ENCODE peak calls at places on chromosomes 13 and 19, in four cellular contexts. One of them, this sample, is unnamed.

GRCh38 chr13:43127103-43127817 is 103.9 kb downstream of the DNAJC15 start:
- DNase-seq in Panc1: no peak
- DNase-seq in colonic mucosa: no peak
- DNase-seq in K562: no peak
- DNase-seq in this sample: no peak

GRCh38 chr19:35513975-35514809 is 743 bp upstream of the DMKN start:
- DNase-seq in colonic mucosa: no peak
- DNase-seq in K562: peak; percentile 34
- DNase-seq in Panc1: no peak
- DNase-seq in this sample: no peak

GRCh38 chr13:35818577-35819165 is 312.5 kb downstream of the DCLK1 start:
- DNase-seq in colonic mucosa: no peak
- DNase-seq in K562: peak; percentile 11
- DNase-seq in Panc1: peak; percentile 2
- DNase-seq in this sample: peak; percentile 13

GRCh38 chr19:8244442-8244841 is 35.3 kb downstream of the CERS4 start:
- DNase-seq in K562: no peak
- DNase-seq in colonic mucosa: no peak
- DNase-seq in Panc1: no peak
- DNase-seq in this sample: no peak

GRCh38 chr13:109162248-109163051 is 533.0 kb downstream of the MYO16 start:
- DNase-seq in K562: no peak
- DNase-seq in Panc1: no peak
- DNase-seq in colonic mucosa: no peak
- DNase-seq in this sample: no peak

GRCh38 chr13:51520524-51520923 is 63.7 kb upstream of the WDFY2 start:
- DNase-seq in Panc1: no peak
- DNase-seq in K562: no peak
- DNase-seq in colonic mucosa: no peak
- DNase-seq in this sample: no peak

GRCh38 chr13:41502676-41503075 is 45.3 kb downstream of the RGCC start:
- DNase-seq in K562: no peak
- DNase-seq in Panc1: no peak
- DNase-seq in colonic mucosa: no peak
- DNase-seq in this sample: no peak

GRCh38 chr19:37654118-37654517 is 1.1 kb downstream of the ZFP30 start:
- DNase-seq in Panc1: peak; percentile 12
- DNase-seq in colonic mucosa: no peak
- DNase-seq in K562: no peak
- DNase-seq in this sample: no peak

GRCh38 chr19:2337329-2337707 is 8.8 kb downstream of the SPPL2B start:
- DNase-seq in K562: no peak
- DNase-seq in Panc1: no peak
- DNase-seq in colonic mucosa: no peak
- DNase-seq in this sample: no peak

GRCh38 chr19:30666301-30666803 is 294.2 kb downstream of the ZNF536 start:
- DNase-seq in K562: peak; percentile 70
- DNase-seq in Panc1: peak; percentile 25
- DNase-seq in colonic mucosa: peak; percentile 41
- DNase-seq in this sample: peak; percentile 32

GRCh38 chr19:47021536-47022139 is 2.0 kb downstream of the NPAS1 start:
- DNase-seq in colonic mucosa: no peak
- DNase-seq in K562: peak; percentile 46
- DNase-seq in Panc1: no peak
- DNase-seq in this sample: no peak

GRCh38 chr13:27403252-27403678 is 21.2 kb upstream of the GTF3A start:
- DNase-seq in Panc1: no peak
- DNase-seq in K562: no peak
- DNase-seq in colonic mucosa: no peak
- DNase-seq in this sample: no peak

GRCh38 chr13:27533155-27533643 is 82.8 kb upstream of the MTIF3 start:
- DNase-seq in Panc1: peak; percentile 20
- DNase-seq in colonic mucosa: peak; percentile 87
- DNase-seq in K562: peak; percentile 52
- DNase-seq in this sample: peak; percentile 80

GRCh38 chr19:46988614-46989230 is 30.9 kb upstream of the NPAS1 start:
- DNase-seq in Panc1: no peak
- DNase-seq in colonic mucosa: no peak
- DNase-seq in K562: no peak
- DNase-seq in this sample: no peak

GRCh38 chr13:99220199-99220931 is 19.7 kb downstream of the UBAC2 start:
- DNase-seq in K562: no peak
- DNase-seq in colonic mucosa: no peak
- DNase-seq in Panc1: no peak
- DNase-seq in this sample: peak; percentile 37

GRCh38 chr13:51912091-51912490 is 50.3 kb downstream of the CCDC70 start:
- DNase-seq in colonic mucosa: no peak
- DNase-seq in K562: no peak
- DNase-seq in Panc1: no peak
- DNase-seq in this sample: peak; percentile 15

GRCh38 chr13:49292742-49293498 is 45.2 kb downstream of the CDADC1 start:
- DNase-seq in Panc1: no peak
- DNase-seq in colonic mucosa: no peak
- DNase-seq in K562: peak; percentile 26
- DNase-seq in this sample: no peak

GRCh38 chr19:1155352-1156304 is 18.4 kb downstream of the SBNO2 start:
- DNase-seq in colonic mucosa: no peak
- DNase-seq in Panc1: no peak
- DNase-seq in K562: no peak
- DNase-seq in this sample: no peak

GRCh38 chr13:63463782-63464610 is 2048.3 kb upstream of the PCDH20 start:
- DNase-seq in Panc1: no peak
- DNase-seq in K562: no peak
- DNase-seq in colonic mucosa: no peak
- DNase-seq in this sample: no peak

GRCh38 chr13:100594255-100594654 is 5.7 kb upstream of the GGACT start:
- DNase-seq in colonic mucosa: no peak
- DNase-seq in Panc1: no peak
- DNase-seq in K562: no peak
- DNase-seq in this sample: no peak

GRCh38 chr19:7873304-7874079 is 698 bp downstream of the PRR36 start:
- DNase-seq in Panc1: no peak
- DNase-seq in K562: no peak
- DNase-seq in colonic mucosa: no peak
- DNase-seq in this sample: no peak

GRCh38 chr13:30581582-30581981 is 36.1 kb upstream of the USPL1 start:
- DNase-seq in colonic mucosa: peak; percentile 24
- DNase-seq in K562: no peak
- DNase-seq in Panc1: no peak
- DNase-seq in this sample: peak; percentile 45

GRCh38 chr13:32001392-32001768 is 30.2 kb upstream of the FRY start:
- DNase-seq in colonic mucosa: no peak
- DNase-seq in Panc1: no peak
- DNase-seq in K562: peak; percentile 10
- DNase-seq in this sample: peak; percentile 68

GRCh38 chr19:2087621-2088100 is 8.5 kb downstream of the MOB3A start:
- DNase-seq in Panc1: no peak
- DNase-seq in K562: no peak
- DNase-seq in colonic mucosa: no peak
- DNase-seq in this sample: no peak

GRCh38 chr13:101795460-101795859 is 343.0 kb downstream of the ITGBL1 start:
- DNase-seq in Panc1: no peak
- DNase-seq in colonic mucosa: no peak
- DNase-seq in K562: no peak
- DNase-seq in this sample: no peak

GRCh38 chr13:101417501-101417900 is 1.2 kb upstream of the NALCN start:
- DNase-seq in Panc1: no peak
- DNase-seq in K562: no peak
- DNase-seq in colonic mucosa: no peak
- DNase-seq in this sample: no peak

GRCh38 chr19:18562086-18562485 is 4.4 kb downstream of the KXD1 start:
- DNase-seq in K562: no peak
- DNase-seq in colonic mucosa: no peak
- DNase-seq in Panc1: no peak
- DNase-seq in this sample: no peak

GRCh38 chr19:16366433-16367268 is 42.0 kb downstream of the KLF2 start:
- DNase-seq in Panc1: no peak
- DNase-seq in K562: no peak
- DNase-seq in colonic mucosa: no peak
- DNase-seq in this sample: no peak
- H3K4me1 ChIP-seq in Panc1: no peaks in the 10 kb centered on the region
- H3K4me1 ChIP-seq in K562: peaks cover 23% of the 10 kb centered on the region
- H3K4me1 ChIP-seq in colonic mucosa: peaks cover 11% of the 10 kb centered on the region
- H3K4me1 ChIP-seq in this sample: peaks cover 14% of the 10 kb centered on the region

GRCh38 chr13:55307909-55308308 is 1832.8 kb upstream of the PRR20A start:
- DNase-seq in Panc1: no peak
- DNase-seq in K562: no peak
- DNase-seq in colonic mucosa: no peak
- DNase-seq in this sample: no peak

GRCh38 chr13:55298201-55298600 is 1842.5 kb upstream of the PRR20A start:
- DNase-seq in colonic mucosa: no peak
- DNase-seq in K562: no peak
- DNase-seq in Panc1: no peak
- DNase-seq in this sample: no peak

DNA sequence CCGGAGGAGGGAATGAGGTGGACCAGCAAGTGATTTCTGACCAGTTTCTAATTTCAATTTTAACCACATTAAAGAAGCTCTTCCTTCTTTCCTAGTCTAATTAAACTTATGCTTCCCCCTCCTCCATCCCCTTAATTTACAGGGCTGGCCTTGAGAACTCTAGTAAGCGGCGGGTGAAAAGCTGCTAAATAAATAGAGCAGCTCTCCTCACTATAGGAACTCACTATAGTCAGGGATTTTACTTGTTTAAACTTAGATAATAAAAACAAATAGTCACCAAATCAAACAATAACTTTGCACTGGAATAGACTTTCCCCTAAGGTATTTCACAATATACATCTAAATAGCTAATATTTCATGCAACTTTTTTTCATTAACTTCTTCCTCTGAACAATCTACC is 1838.2 kb upstream of the PRR20A start:
- DNase-seq in colonic mucosa: no peak
- DNase-seq in K562: no peak
- DNase-seq in Panc1: no peak
- DNase-seq in this sample: no peak
- H3K36me3 ChIP-seq in colonic mucosa: no peaks in the 10 kb centered on the region
- H3K36me3 ChIP-seq in K562: no peaks in the 10 kb centered on the region
- H3K36me3 ChIP-seq in Panc1: no peaks in the 10 kb centered on the region
- H3K36me3 ChIP-seq in this sample: no peaks in the 10 kb centered on the region

DNA sequence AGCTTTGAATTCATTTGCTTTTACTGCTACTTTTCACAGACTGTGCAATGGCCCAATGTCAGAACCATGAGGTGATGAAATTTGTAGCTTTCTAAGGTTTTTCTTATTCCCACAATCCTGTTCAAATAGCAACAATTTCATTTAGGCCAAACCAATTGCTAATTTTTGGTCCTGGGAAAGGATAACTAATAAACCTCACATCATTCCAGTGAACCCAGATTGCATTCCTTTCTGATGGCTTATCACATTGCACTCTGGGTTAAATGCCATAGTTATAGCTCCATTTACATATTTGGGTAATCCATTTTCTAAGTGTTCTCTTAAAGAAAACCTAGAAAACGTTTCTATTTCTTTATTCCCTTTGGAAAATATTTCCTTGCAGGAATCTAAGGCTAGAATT is 22.9 kb upstream of the POMP start:
- DNase-seq in colonic mucosa: no peak
- DNase-seq in K562: no peak
- DNase-seq in Panc1: no peak
- DNase-seq in this sample: no peak
- H3K27ac ChIP-seq in colonic mucosa: no peak overlapping the region
- H3K27ac ChIP-seq in K562: no peak overlapping the region
- H3K27ac ChIP-seq in Panc1: no peak overlapping the region
- H3K27ac ChIP-seq in this sample: no peak overlapping the region

GRCh38 chr19:39592381-39592780 is 9.9 kb upstream of the LGALS13 start:
- DNase-seq in K562: no peak
- DNase-seq in colonic mucosa: no peak
- DNase-seq in Panc1: no peak
- DNase-seq in this sample: no peak
- H3K4me1 ChIP-seq in K562: no peaks in the 10 kb centered on the region
- H3K4me1 ChIP-seq in colonic mucosa: no peaks in the 10 kb centered on the region
- H3K4me1 ChIP-seq in Panc1: no peaks in the 10 kb centered on the region
- H3K4me1 ChIP-seq in this sample: no peaks in the 10 kb centered on the region

GRCh38 chr19:45825263-45825605 is 10.1 kb upstream of the RSPH6A start:
- DNase-seq in colonic mucosa: no peak
- DNase-seq in K562: no peak
- DNase-seq in Panc1: no peak
- DNase-seq in this sample: no peak
- H3K36me3 ChIP-seq in colonic mucosa: peaks cover 14% of the 10 kb centered on the region
- H3K36me3 ChIP-seq in K562: peaks cover 96% of the 10 kb centered on the region
- H3K36me3 ChIP-seq in Panc1: no peaks in the 10 kb centered on the region
- H3K36me3 ChIP-seq in this sample: peaks cover 16% of the 10 kb centered on the region

GRCh38 chr19:53597023-53597422 is 34.8 kb upstream of the DPRX start:
- DNase-seq in Panc1: no peak
- DNase-seq in colonic mucosa: no peak
- DNase-seq in K562: no peak
- DNase-seq in this sample: no peak

GRCh38 chr19:53598361-53598760 is 33.4 kb upstream of the DPRX start:
- DNase-seq in K562: no peak
- DNase-seq in Panc1: no peak
- DNase-seq in colonic mucosa: no peak
- DNase-seq in this sample: no peak

GRCh38 chr19:53595510-53595867 is 36.3 kb upstream of the DPRX start:
- DNase-seq in K562: no peak
- DNase-seq in Panc1: no peak
- DNase-seq in colonic mucosa: no peak
- DNase-seq in this sample: no peak

GRCh38 chr19:53596056-53596455 is 35.7 kb upstream of the DPRX start:
- DNase-seq in Panc1: no peak
- DNase-seq in K562: no peak
- DNase-seq in colonic mucosa: no peak
- DNase-seq in this sample: no peak

GRCh38 chr19:53594811-53595509 is 36.8 kb upstream of the DPRX start:
- DNase-seq in K562: no peak
- DNase-seq in Panc1: no peak
- DNase-seq in colonic mucosa: no peak
- DNase-seq in this sample: no peak
- H3K27ac ChIP-seq in K562: no peak overlapping the region
- H3K27ac ChIP-seq in Panc1: no peak overlapping the region
- H3K27ac ChIP-seq in colonic mucosa: no peak overlapping the region
- H3K27ac ChIP-seq in this sample: no peak overlapping the region

DNA sequence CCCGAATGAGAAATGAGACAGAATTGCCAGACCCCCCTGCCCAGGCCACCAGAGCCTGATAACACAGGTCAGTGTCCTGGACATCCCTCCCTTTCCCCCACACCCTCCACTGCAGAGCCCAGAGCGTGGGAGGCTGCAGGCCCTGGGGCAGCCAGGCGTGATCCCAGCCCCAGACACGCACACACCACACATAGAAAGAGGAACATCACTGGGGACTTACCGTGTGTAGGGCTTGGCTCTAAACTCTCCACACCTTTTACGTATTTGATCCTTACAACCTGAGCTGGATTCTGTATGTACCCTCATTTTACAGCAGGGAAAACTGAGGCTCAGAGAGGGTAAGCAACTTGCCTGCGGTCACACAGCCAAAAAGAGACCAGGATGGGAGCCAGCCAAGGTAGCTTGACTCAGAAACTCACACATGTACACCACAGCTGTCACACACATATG is 334 bp upstream of the ANGPTL6 start:
- DNase-seq in Panc1: no peak
- DNase-seq in K562: no peak
- DNase-seq in colonic mucosa: no peak
- DNase-seq in this sample: no peak
- H3K4me1 ChIP-seq in Panc1: no peaks in the 10 kb centered on the region
- H3K4me1 ChIP-seq in K562: peaks cover 34% of the 10 kb centered on the region
- H3K4me1 ChIP-seq in colonic mucosa: peaks cover 5% of the 10 kb centered on the region
- H3K4me1 ChIP-seq in this sample: peaks cover 4% of the 10 kb centered on the region

This sample was measured in small intestine.